ENCODE peak calls at places on chromosomes 13 and 19, in seven cellular contexts. V is PC-3; F is mesothelial cell of epicardium; G is activated CD4-positive, alpha-beta T cell treated with anti-CD3 and anti-CD28 coated beads, Interleukin-2, amount 10 ng/mL, durations not matched to agents 7 days and 5 days; X is activated T-helper 1 cell treated with Interleukin-2 at 50 U/mL for 16 hours; N is stimulated activated CD8-positive, alpha-beta memory T cell treated with anti-CD3 and anti-CD28 coated beads, Interleukin-7, amount 100 ng/mL, for 1 hour; I is A673. Q is an unnamed sample.

GRCh38 chr19:6692027-6692426 is 22.1 kb upstream of the TNFSF14 start:
- DNase-seq in F (no peak), I (no peak), V (no peak), G (no peak), X (no peak), N (no peak), Q (no peak)

GRCh38 chr19:49061445-49061844 is 3.2 kb downstream of the NTF4 start:
- DNase-seq in I (no peak), X (no peak), N (no peak), G (no peak), V (no peak), F (no peak), Q (no peak)

GRCh38 chr13:114142640-114143490 is 10.4 kb upstream of the RASA3 start:
- DNase-seq in I (no peak), F (no peak), G (peak), V (no peak), X (peak), N (peak), Q (no peak)

GRCh38 chr19:47020992-47021496 is 1.4 kb downstream of the NPAS1 start:
- DNase-seq in F (no peak), I (no peak), N (no peak), V (no peak), X (no peak), G (no peak), Q (no peak)

GRCh38 chr13:66689628-66690027 is 540.5 kb downstream of the PCDH9 start:
- DNase-seq in I (peak), N (no peak), G (no peak), V (peak), F (no peak), X (no peak), Q (no peak)

GRCh38 chr13:108342369-108343289 is 73.1 kb downstream of the TNFSF13B start:
- DNase-seq in G (no peak), F (no peak), I (peak), X (no peak), N (no peak), V (peak), Q (no peak)

GRCh38 chr19:16398530-16399241 is 73.1 kb downstream of the EPS15L1 start:
- DNase-seq in V (no peak), I (peak), G (no peak), X (no peak), F (no peak), N (no peak), Q (no peak)

GRCh38 chr13:36282818-36283432 is 14.7 kb downstream of the CCDC169 start:
- DNase-seq in F (no peak), X (no peak), N (no peak), I (peak), G (no peak), V (peak), Q (no peak)

GRCh38 chr13:93948523-93948922 is 531.0 kb downstream of the DCT start:
- DNase-seq in G (no peak), X (no peak), N (no peak), V (no peak), F (no peak), I (no peak), Q (no peak)

GRCh38 chr19:10784257-10784656 is 51.8 kb downstream of the TMED1 start:
- DNase-seq in N (no peak), I (no peak), G (no peak), V (no peak), X (no peak), F (no peak), Q (no peak)

GRCh38 chr13:90628471-90628870 is 719.0 kb upstream of the MIR17HG start:
- DNase-seq in F (no peak), I (no peak), V (no peak), N (no peak), G (no peak), X (no peak), Q (no peak)

GRCh38 chr19:19062454-19063182 is 1.2 kb upstream of the SLC25A42 start:
- DNase-seq in V (peak), G (no peak), I (peak), X (no peak), N (no peak), F (no peak), Q (no peak)

GRCh38 chr13:52882803-52883202 is 34.4 kb upstream of the PCDH8 start:
- DNase-seq in G (no peak), F (no peak), N (no peak), X (no peak), I (no peak), V (no peak), Q (no peak)

GRCh38 chr13:20127263-20127562 is 33.6 kb downstream of the GJA3 start:
- DNase-seq in I (no peak), X (no peak), N (no peak), V (no peak), G (no peak), F (no peak), Q (no peak)

GRCh38 chr13:45209229-45209628 is 8.4 kb upstream of the KCTD4 start:
- DNase-seq in F (no peak), N (no peak), X (no peak), V (peak), G (no peak), I (no peak), Q (no peak)

GRCh38 chr13:67225252-67226159 is 4.6 kb downstream of the PCDH9 start:
- DNase-seq in F (no peak), G (no peak), X (no peak), V (no peak), I (no peak), N (no peak), Q (no peak)

GRCh38 chr19:21472507-21472906 is 32.9 kb upstream of the ZNF429 start:
- DNase-seq in V (no peak), N (no peak), X (no peak), G (no peak), F (no peak), I (no peak), Q (no peak)

GRCh38 chr13:100602472-100603142 is 14.0 kb upstream of the GGACT start:
- DNase-seq in F (no peak), X (no peak), I (no peak), V (no peak), G (no peak), N (no peak), Q (no peak)

GRCh38 chr13:54890976-54891375 is 1862.4 kb downstream of the OLFM4 start:
- DNase-seq in F (no peak), G (no peak), N (no peak), I (no peak), X (no peak), V (no peak), Q (no peak)

GRCh38 chr19:51250786-51251452 is at the start of gene SIGLECL1:
- DNase-seq in X (no peak), I (no peak), N (no peak), G (no peak), V (no peak), F (no peak), Q (no peak)

GRCh38 chr19:29956855-29957254 is 14.8 kb downstream of the URI1 start:
- DNase-seq in N (no peak), F (no peak), X (no peak), V (no peak), G (no peak), I (peak), Q (no peak)

GRCh38 chr19:19034204-19034624 is 811 bp downstream of the ARMC6 start:
- DNase-seq in I (peak), N (no peak), V (peak), F (peak), G (peak), X (peak), Q (no peak)

GRCh38 chr13:51500687-51501086 is 47.9 kb upstream of the INTS6 start:
- DNase-seq in I (peak), V (no peak), N (no peak), G (no peak), X (no peak), F (no peak), Q (no peak)

GRCh38 chr13:99190147-99190985 is 10.3 kb upstream of the UBAC2 start:
- DNase-seq in G (no peak), I (no peak), X (no peak), N (no peak), F (no peak), V (no peak), Q (no peak)

GRCh38 chr13:102236830-102237621 is 164.8 kb downstream of the FGF14 start:
- DNase-seq in V (no peak), X (no peak), N (no peak), I (no peak), G (no peak), F (no peak), Q (no peak)

GRCh38 chr19:29324717-29325116 is 111.8 kb upstream of the UQCRFS1 start:
- DNase-seq in I (no peak), N (no peak), X (no peak), G (no peak), F (no peak), V (no peak), Q (no peak)

GRCh38 chr13:91647361-91647970 is 249.0 kb downstream of the GPC5 start:
- DNase-seq in X (no peak), G (no peak), N (no peak), F (no peak), V (peak), I (peak), Q (no peak)

GRCh38 chr19:9793051-9793591 is 24.6 kb upstream of the ZNF846 start:
- DNase-seq in F (no peak), V (peak), N (peak), I (peak), G (peak), X (peak), Q (no peak)

GRCh38 chr19:6042776-6043726 is 65.1 kb upstream of the RANBP3 start:
- DNase-seq in N (no peak), V (no peak), X (no peak), I (no peak), G (no peak), F (peak), Q (no peak)

GRCh38 chr13:112715715-112716460 is 26.1 kb downstream of the ATP11A start:
- DNase-seq in F (no peak), G (no peak), X (no peak), V (no peak), N (no peak), I (no peak), Q (no peak)

GRCh38 chr13:51999525-51999924 is 11.7 kb downstream of the ATP7B start:
- DNase-seq in G (no peak), X (no peak), F (no peak), I (no peak), V (peak), N (no peak), Q (peak)

GRCh38 chr13:111046590-111047141 is 68.4 kb upstream of the ARHGEF7 start:
- DNase-seq in N (no peak), I (no peak), G (no peak), X (no peak), V (no peak), F (no peak), Q (no peak)

GRCh38 chr19:41144403-41144802 is 30.2 kb downstream of the CYP2F1 start:
- DNase-seq in X (peak), G (peak), V (peak), I (peak), F (no peak), N (peak), Q (no peak)

GRCh38 chr19:30784850-30785459 is 412.8 kb downstream of the ZNF536 start:
- DNase-seq in X (peak), N (peak), F (peak), I (peak), G (peak), V (peak), Q (no peak)

GRCh38 chr13:107883561-107884175 is 331.7 kb downstream of the LIG4 start:
- DNase-seq in N (no peak), V (peak), I (no peak), G (no peak), X (no peak), F (no peak), Q (no peak)

GRCh38 chr13:84524586-84524985 is 642.3 kb upstream of the SLITRK1 start:
- DNase-seq in X (no peak), V (no peak), N (no peak), I (no peak), F (no peak), G (no peak), Q (no peak)

GRCh38 chr19:56118666-56119584 is 2.2 kb downstream of the ZNF787 start:
- DNase-seq in N (no peak), I (no peak), V (no peak), F (no peak), X (no peak), G (no peak), Q (no peak)

GRCh38 chr19:51246153-51246552 is 4.7 kb upstream of the SIGLECL1 start:
- DNase-seq in I (no peak), G (no peak), X (no peak), N (no peak), F (no peak), V (peak), Q (no peak)

GRCh38 chr19:4584670-4585460 is 25.4 kb upstream of the SEMA6B start:
- DNase-seq in N (no peak), V (no peak), I (peak), G (no peak), F (no peak), X (no peak), Q (no peak)

Q was measured in cerebellar nuclear complex.